ENCODE peak calls at places on chromosomes 2 and 18, in nine cellular contexts. U is nephron progenitor cell; Q is AG10803; Y is AG08396; X is bronchial epithelial cell; T is posterior cingulate gyrus; W is CD8-positive, alpha-beta memory T cell; F is GM18507; Z is T follicular helper cell. N is an unnamed sample.

GRCh38 chr2:217382794-217383193 is 522.9 kb upstream of the TNP1 start:
- DNase-seq in U (no peak), Q (no peak), Y (no peak), X (no peak), T (no peak), W (no peak), F (no peak), Z (no peak), N (no peak)

GRCh38 chr2:69689466-69689865 is 45.9 kb upstream of the AAK1 start:
- DNase-seq in U (no peak), Q (no peak), Y (no peak), X (no peak), T (no peak), W (no peak), F (no peak), Z (no peak), N (no peak)

GRCh38 chr2:170817247-170817998 is 736 bp downstream of the GAD1 start:
- DNase-seq in U (peak), Q (peak), Y (peak), X (no peak), T (no peak), W (peak), F (no peak), Z (no peak), N (no peak)

GRCh38 chr2:32865399-32866068 is 81.2 kb upstream of the LTBP1 start:
- DNase-seq in U (no peak), Q (peak), Y (peak), X (peak), T (no peak), W (no peak), F (no peak), Z (no peak), N (no peak)

GRCh38 chr2:237353207-237353606 is 60.8 kb downstream of the COL6A3 start:
- DNase-seq in U (peak), Q (no peak), Y (no peak), X (no peak), T (no peak), W (no peak), F (no peak), Z (no peak), N (no peak)

GRCh38 chr2:99184811-99185210 is 3.8 kb downstream of the MRPL30 start:
- DNase-seq in U (no peak), Q (no peak), Y (no peak), X (no peak), T (no peak), W (no peak), F (no peak), Z (no peak), N (no peak)

GRCh38 chr18:46754188-46754587 is 2.7 kb downstream of the ST8SIA5 start:
- DNase-seq in U (no peak), Q (no peak), Y (no peak), X (no peak), T (no peak), W (no peak), F (no peak), Z (no peak), N (no peak)

GRCh38 chr2:127074358-127074757 is 32.6 kb downstream of the BIN1 start:
- DNase-seq in U (no peak), Q (no peak), Y (no peak), X (no peak), T (no peak), W (no peak), F (no peak), Z (no peak), N (no peak)

GRCh38 chr2:11993749-11994148 is 247.3 kb downstream of the LPIN1 start:
- DNase-seq in U (no peak), Q (no peak), Y (no peak), X (no peak), T (no peak), W (no peak), F (no peak), Z (no peak), N (no peak)

GRCh38 chr18:75041586-75041985 is 167.4 kb downstream of the PTGR3 start:
- DNase-seq in U (no peak), Q (peak), Y (peak), X (peak), T (no peak), W (no peak), F (no peak), Z (no peak), N (no peak)

GRCh38 chr2:23683001-23683400 is 243.9 kb downstream of the ATAD2B start:
- DNase-seq in U (no peak), Q (no peak), Y (no peak), X (no peak), T (no peak), W (no peak), F (no peak), Z (no peak), N (no peak)

GRCh38 chr2:196702641-196703040 is 63.1 kb downstream of the CCDC150 start:
- DNase-seq in U (no peak), Q (peak), Y (peak), X (no peak), T (no peak), W (no peak), F (no peak), Z (no peak), N (no peak)

GRCh38 chr2:226673314-226673723 is 126.3 kb downstream of the IRS1 start:
- DNase-seq in U (no peak), Q (peak), Y (peak), X (peak), T (no peak), W (no peak), F (no peak), Z (no peak), N (no peak)

GRCh38 chr2:3430740-3431490 is 51.4 kb downstream of the TRAPPC12 start:
- DNase-seq in U (no peak), Q (no peak), Y (no peak), X (no peak), T (no peak), W (no peak), F (no peak), Z (no peak), N (no peak)

GRCh38 chr2:182228073-182228473 is 198.8 kb downstream of the PDE1A start:
- DNase-seq in U (no peak), Q (no peak), Y (no peak), X (no peak), T (no peak), W (no peak), F (no peak), Z (no peak), N (no peak)

GRCh38 chr18:2910261-2910660 is 63.5 kb downstream of the EMILIN2 start:
- DNase-seq in U (no peak), Q (no peak), Y (no peak), X (no peak), T (no peak), W (no peak), F (no peak), Z (no peak), N (no peak)

GRCh38 chr2:55357907-55358306 is 61.7 kb downstream of the CCDC88A start:
- DNase-seq in U (no peak), Q (peak), Y (no peak), X (peak), T (no peak), W (no peak), F (no peak), Z (no peak), N (no peak)

GRCh38 chr2:224884188-224884587 is 158.1 kb downstream of the DOCK10 start:
- DNase-seq in U (no peak), Q (peak), Y (no peak), X (no peak), T (no peak), W (no peak), F (no peak), Z (no peak), N (no peak)

GRCh38 chr2:172168917-172169346 is 66.2 kb upstream of the DLX2 start:
- DNase-seq in U (no peak), Q (peak), Y (peak), X (peak), T (no peak), W (no peak), F (no peak), Z (no peak), N (no peak)

GRCh38 chr2:212843409-212844199 is 305.0 kb upstream of the ERBB4 start:
- DNase-seq in U (no peak), Q (peak), Y (peak), X (peak), T (no peak), W (no peak), F (no peak), Z (no peak), N (no peak)

GRCh38 chr2:56185101-56185581 is 1.4 kb downstream of the CCDC85A start:
- DNase-seq in U (peak), Q (peak), Y (peak), X (no peak), T (no peak), W (no peak), F (no peak), Z (no peak), N (no peak)

GRCh38 chr2:231413921-231414476 is 18.5 kb downstream of the B3GNT7 start:
- DNase-seq in U (no peak), Q (no peak), Y (no peak), X (no peak), T (no peak), W (no peak), F (no peak), Z (no peak), N (no peak)

GRCh38 chr2:207157162-207157481 is 8.6 kb downstream of the KLF7 start:
- DNase-seq in U (no peak), Q (no peak), Y (no peak), X (no peak), T (no peak), W (no peak), F (no peak), Z (no peak), N (no peak)

GRCh38 chr18:79494936-79495335 is 99.2 kb downstream of the NFATC1 start:
- DNase-seq in U (no peak), Q (no peak), Y (no peak), X (no peak), T (no peak), W (no peak), F (no peak), Z (no peak), N (no peak)

GRCh38 chr2:119475857-119476244 is 44.2 kb downstream of the TMEM37 start:
- DNase-seq in U (no peak), Q (no peak), Y (no peak), X (no peak), T (no peak), W (no peak), F (no peak), Z (no peak), N (no peak)

GRCh38 chr2:187462839-187463238 is 14.8 kb upstream of the CALCRL start:
- DNase-seq in U (no peak), Q (no peak), Y (no peak), X (no peak), T (no peak), W (no peak), F (no peak), Z (no peak), N (no peak)

GRCh38 chr2:241153616-241154015 is 3.3 kb downstream of the PPP1R7 start:
- DNase-seq in U (no peak), Q (no peak), Y (no peak), X (peak), T (peak), W (no peak), F (no peak), Z (no peak), N (no peak)

GRCh38 chr2:142574388-142574787 is 303.1 kb upstream of the KYNU start:
- DNase-seq in U (no peak), Q (no peak), Y (no peak), X (no peak), T (no peak), W (no peak), F (no peak), Z (no peak), N (no peak)

GRCh38 chr2:31239842-31240198 is 5.9 kb downstream of the EHD3 start:
- DNase-seq in U (no peak), Q (peak), Y (peak), X (no peak), T (peak), W (no peak), F (no peak), Z (no peak), N (no peak)

GRCh38 chr2:35114765-35115164 is 1240.8 kb upstream of the CRIM1 start:
- DNase-seq in U (no peak), Q (no peak), Y (no peak), X (no peak), T (no peak), W (no peak), F (no peak), Z (no peak), N (no peak)

GRCh38 chr18:76657428-76657827 is 162.4 kb upstream of the ZNF516 start:
- DNase-seq in U (no peak), Q (peak), Y (no peak), X (no peak), T (no peak), W (no peak), F (no peak), Z (no peak), N (no peak)

GRCh38 chr2:231554748-231555545 is 24.7 kb upstream of the NMUR1 start:
- DNase-seq in U (no peak), Q (peak), Y (peak), X (no peak), T (peak), W (no peak), F (no peak), Z (no peak), N (no peak)

GRCh38 chr18:50729326-50729725 is 90.5 kb downstream of the MRO start:
- DNase-seq in U (no peak), Q (no peak), Y (no peak), X (no peak), T (no peak), W (no peak), F (no peak), Z (no peak), N (no peak)

GRCh38 chr2:26696352-26696816 is 3.9 kb downstream of the KCNK3 start:
- DNase-seq in U (no peak), Q (peak), Y (peak), X (peak), T (peak), W (no peak), F (no peak), Z (no peak), N (no peak)

N was measured in cortex of kidney.